ENCODE peak calls at places on chromosomes 16 and 17, in ten cellular contexts. K, U, G, Y, M, B, E, O, P and Z are unnamed samples.

GRCh38 chr17:10737168-10737622 is 7.4 kb upstream of the TMEM220 start:
- DNase-seq in K (peak; percentile 92), U (peak; percentile 55), G (peak; percentile 29), Y (peak; percentile 75), M (peak; percentile 26), B (peak; percentile 72), E (peak; percentile 12), O (no peak), P (peak; percentile 18), Z (no peak)

GRCh38 chr17:15444805-15445204 is 22.6 kb downstream of the CDRT4 start:
- DNase-seq in K (no peak), U (no peak), G (peak; percentile 90), Y (no peak), M (no peak), B (no peak), E (no peak), O (no peak), P (no peak), Z (peak; percentile 24)

GRCh38 chr17:42422958-42423712 is at the start of gene CAVIN1:
- DNase-seq in K (peak; percentile 97), U (peak; percentile 98), G (peak; percentile 95), Y (peak; percentile 99), M (peak; percentile 99), B (peak; percentile 100), E (no peak), O (no peak), P (peak; percentile 84), Z (no peak)

GRCh38 chr17:31378638-31379037 is 12.8 kb upstream of the RAB11FIP4 start:
- DNase-seq in K (no peak), U (no peak), G (no peak), Y (peak; percentile 66), M (no peak), B (no peak), E (no peak), O (no peak), P (no peak), Z (no peak)

GRCh38 chr16:11090947-11091785 is 146.8 kb downstream of the CLEC16A start:
- DNase-seq in K (no peak), U (no peak), G (no peak), Y (no peak), M (no peak), B (no peak), E (no peak), O (no peak), P (no peak), Z (no peak)

GRCh38 chr17:80760501-80760900 is 215.9 kb downstream of the RPTOR start:
- DNase-seq in K (no peak), U (no peak), G (no peak), Y (no peak), M (no peak), B (no peak), E (peak; percentile 27), O (no peak), P (no peak), Z (no peak)

GRCh38 chr16:19898924-19899604 is 14.4 kb upstream of the GPRC5B start:
- DNase-seq in K (peak; percentile 66), U (peak; percentile 46), G (no peak), Y (peak; percentile 71), M (no peak), B (peak; percentile 33), E (peak; percentile 48), O (no peak), P (no peak), Z (peak; percentile 54)

GRCh38 chr17:82930924-82931695 is 91.3 kb upstream of the ZNF750 start:
- DNase-seq in K (no peak), U (no peak), G (no peak), Y (no peak), M (no peak), B (no peak), E (no peak), O (no peak), P (no peak), Z (no peak)

GRCh38 chr17:16304832-16305231 is 48.4 kb downstream of the CENPV start:
- DNase-seq in K (peak; percentile 78), U (peak; percentile 56), G (no peak), Y (peak; percentile 67), M (no peak), B (no peak), E (no peak), O (no peak), P (no peak), Z (peak; percentile 30)

GRCh38 chr16:87046235-87046634 is 271.0 kb downstream of the C16orf95 start:
- DNase-seq in K (no peak), U (no peak), G (no peak), Y (no peak), M (no peak), B (no peak), E (no peak), O (no peak), P (no peak), Z (no peak)

GRCh38 chr16:87044031-87044380 is 273.2 kb downstream of the C16orf95 start:
- DNase-seq in K (peak; percentile 6), U (peak; percentile 18), G (no peak), Y (no peak), M (no peak), B (no peak), E (no peak), O (no peak), P (no peak), Z (no peak)

GRCh38 chr16:87045462-87046216 is 271.6 kb downstream of the C16orf95 start:
- DNase-seq in K (no peak), U (no peak), G (no peak), Y (no peak), M (no peak), B (no peak), E (no peak), O (no peak), P (no peak), Z (no peak)

GRCh38 chr16:87043273-87044030 is 273.7 kb downstream of the C16orf95 start:
- DNase-seq in K (no peak), U (peak; percentile 64), G (peak; percentile 74), Y (no peak), M (no peak), B (peak; percentile 35), E (no peak), O (no peak), P (no peak), Z (no peak)

GRCh38 chr16:87044829-87045228 is 272.4 kb downstream of the C16orf95 start:
- DNase-seq in K (no peak), U (no peak), G (no peak), Y (no peak), M (no peak), B (no peak), E (no peak), O (no peak), P (no peak), Z (no peak)
- H3K27ac ChIP-seq in K (no peak overlapping the region), U (no peak overlapping the region), G (no peak overlapping the region), Y (no peak overlapping the region), M (no peak overlapping the region), B (no peak overlapping the region), E (no peak overlapping the region), O (no peak overlapping the region), P (no peak overlapping the region), Z (no peak overlapping the region)

GRCh38 chr16:57504491-57504890 is 18.2 kb upstream of the DOK4 start:
- DNase-seq in K (no peak), U (no peak), G (no peak), Y (no peak), M (no peak), B (no peak), E (no peak), O (no peak), P (no peak), Z (no peak)
- H3K27ac ChIP-seq in K (no peak overlapping the region), U (no peak overlapping the region), G (no peak overlapping the region), Y (no peak overlapping the region), M (no peak overlapping the region), B (no peak overlapping the region), E (no peak overlapping the region), O (no peak overlapping the region), P (no peak overlapping the region), Z (no peak overlapping the region)

GRCh38 chr17:56222255-56222654 is 69.0 kb downstream of the ANKFN1 start:
- DNase-seq in K (no peak), U (peak; percentile 13), G (peak; percentile 10), Y (no peak), M (no peak), B (no peak), E (no peak), O (no peak), P (no peak), Z (no peak)
- H3K27ac ChIP-seq in K (peak overlapping the region; percentile 33), U (no peak overlapping the region), G (no peak overlapping the region), Y (no peak overlapping the region), M (no peak overlapping the region), B (no peak overlapping the region), E (no peak overlapping the region), O (no peak overlapping the region), P (no peak overlapping the region), Z (no peak overlapping the region)

GRCh38 chr16:1520461-1520860 is 13.0 kb upstream of the TMEM204 start:
- DNase-seq in K (no peak), U (no peak), G (no peak), Y (no peak), M (no peak), B (no peak), E (no peak), O (no peak), P (no peak), Z (no peak)
- H3K27ac ChIP-seq in K (no peak overlapping the region), U (no peak overlapping the region), G (no peak overlapping the region), Y (no peak overlapping the region), M (no peak overlapping the region), B (no peak overlapping the region), E (no peak overlapping the region), O (no peak overlapping the region), P (no peak overlapping the region), Z (no peak overlapping the region)

DNA sequence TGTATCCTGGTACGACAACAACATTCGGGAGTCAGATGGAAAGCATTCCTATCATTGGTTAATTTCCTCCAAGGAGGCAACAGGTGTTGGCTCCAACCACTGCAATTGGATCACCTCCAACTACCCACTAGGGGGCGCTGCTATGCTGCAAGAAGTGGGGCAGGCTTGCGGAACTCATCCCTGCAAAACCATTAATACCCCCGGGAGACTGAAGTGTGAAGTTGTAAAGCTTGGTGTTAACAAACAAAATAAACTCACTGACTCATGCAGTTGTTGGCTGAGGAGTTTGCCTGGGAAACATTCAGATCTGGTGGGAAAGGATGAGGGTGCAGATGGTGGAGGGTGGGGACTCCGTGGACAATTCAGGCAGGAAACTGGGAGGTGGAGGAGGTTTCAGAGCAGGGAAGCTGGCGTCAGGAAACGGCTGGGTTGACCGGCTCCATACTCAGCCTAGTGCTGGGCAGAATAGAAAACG is 84.9 kb downstream of the HS3ST2 start:
- DNase-seq in K (peak; percentile 73), U (peak; percentile 56), G (peak; percentile 21), Y (peak; percentile 88), M (peak; percentile 33), B (peak; percentile 42), E (peak; percentile 68), O (no peak), P (peak; percentile 65), Z (no peak)
- H3K27ac ChIP-seq in K (no peak overlapping the region), U (no peak overlapping the region), G (no peak overlapping the region), Y (no peak overlapping the region), M (no peak overlapping the region), B (no peak overlapping the region), E (no peak overlapping the region), O (no peak overlapping the region), P (no peak overlapping the region), Z (no peak overlapping the region)